ENCODE peak calls at places on chromosomes 4 and X, in five cellular contexts. B, X, V, C and Z are unnamed samples. For H3K9me3, the result is how much of the 10 kb centered on the place peaks cover.

GRCh38 chrX:100512471-100512870 is 72.3 kb upstream of the TNMD start:
- DNase-seq in B (no peak), C (peak), V (no peak), X (peak), Z (no peak)

GRCh38 chr4:173167793-173168395 is 717 bp upstream of the GALNT7 start:
- DNase-seq in V (no peak), C (peak), X (peak), B (peak), Z (peak)

GRCh38 chr4:87540176-87541058 is 11.2 kb upstream of the SPARCL1 start:
- DNase-seq in V (no peak), X (no peak), B (no peak), C (no peak), Z (no peak)

GRCh38 chr4:102815981-102816380 is 11.4 kb downstream of the UBE2D3 start:
- DNase-seq in X (peak), V (no peak), B (no peak), C (peak), Z (no peak)

GRCh38 chr4:83548151-83548905 is 12.4 kb downstream of the GPAT3 start:
- DNase-seq in X (peak), V (peak), B (peak), C (peak), Z (peak)

GRCh38 chr4:153224474-153224873 is 20.2 kb downstream of the TRIM2 start:
- DNase-seq in B (no peak), C (no peak), X (no peak), V (no peak), Z (no peak)

GRCh38 chrX:71106427-71106826 is at the start of gene CXorf65:
- DNase-seq in B (no peak), X (no peak), C (no peak), V (no peak), Z (peak)

GRCh38 chr4:20444599-20445337 is 193.1 kb downstream of the SLIT2 start:
- DNase-seq in B (no peak), C (peak), V (no peak), X (no peak), Z (no peak)

GRCh38 chrX:48569958-48570357 is 4.3 kb upstream of the RBM3 start:
- DNase-seq in V (no peak), C (no peak), X (no peak), B (no peak), Z (no peak)

GRCh38 chr4:1250921-1251772 is 2.2 kb upstream of the CTBP1 start:
- DNase-seq in X (no peak), B (no peak), C (no peak), V (peak), Z (peak)
- H3K9me3 ChIP-seq in X (half or more), B (under half), C (under half), V (under half), Z (under half)

GRCh38 chr4:145481164-145481941 is at the start of gene SMAD1:
- DNase-seq in V (peak), C (peak), B (peak), X (peak), Z (peak)
- H3K9me3 ChIP-seq in V (under half), C (under half), B (under half), X (under half), Z (under half)

GRCh38 chrX:67727576-67727975 is 183.8 kb downstream of the AR start:
- DNase-seq in C (no peak), V (no peak), B (no peak), X (no peak), Z (no peak)
- H3K9me3 ChIP-seq in C (under half), V (under half), B (half or more), X (under half), Z (under half)

DNA sequence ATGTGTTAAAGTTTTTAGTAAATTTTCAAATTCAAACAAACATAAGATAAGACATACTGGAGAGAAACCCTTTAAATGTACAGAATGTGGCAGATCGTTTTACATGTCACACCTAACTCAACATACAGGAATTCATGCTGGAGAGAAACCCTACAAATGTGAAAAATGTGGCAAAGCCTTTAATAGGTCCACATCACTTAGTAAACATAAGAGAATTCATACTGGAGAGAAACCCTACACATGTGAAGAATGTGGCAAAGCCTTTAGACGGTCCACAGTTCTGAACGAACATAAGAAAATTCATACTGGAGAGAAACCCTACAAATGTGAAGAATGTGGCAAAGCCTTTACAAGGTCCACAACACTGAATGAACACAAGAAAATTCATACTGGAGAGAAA is 32.8 kb downstream of the ZNF595 start:
- DNase-seq in X (no peak), C (no peak), B (no peak), V (no peak), Z (no peak)
- H3K9me3 ChIP-seq in X (half or more), C (half or more), B (half or more), V (half or more), Z (under half)

GRCh38 chr4:126871810-126872209 is 760.9 kb upstream of the INTU start:
- DNase-seq in B (no peak), C (no peak), V (no peak), X (no peak), Z (no peak)

GRCh38 chr4:126874533-126874932 is 758.2 kb upstream of the INTU start:
- DNase-seq in C (no peak), B (no peak), X (no peak), V (no peak), Z (peak)

GRCh38 chr4:126869967-126870366 is 762.8 kb upstream of the INTU start:
- DNase-seq in C (no peak), V (no peak), X (no peak), B (no peak), Z (no peak)
- H3K9me3 ChIP-seq in C (under half), V (under half), X (under half), B (under half), Z (under half)

DNA sequence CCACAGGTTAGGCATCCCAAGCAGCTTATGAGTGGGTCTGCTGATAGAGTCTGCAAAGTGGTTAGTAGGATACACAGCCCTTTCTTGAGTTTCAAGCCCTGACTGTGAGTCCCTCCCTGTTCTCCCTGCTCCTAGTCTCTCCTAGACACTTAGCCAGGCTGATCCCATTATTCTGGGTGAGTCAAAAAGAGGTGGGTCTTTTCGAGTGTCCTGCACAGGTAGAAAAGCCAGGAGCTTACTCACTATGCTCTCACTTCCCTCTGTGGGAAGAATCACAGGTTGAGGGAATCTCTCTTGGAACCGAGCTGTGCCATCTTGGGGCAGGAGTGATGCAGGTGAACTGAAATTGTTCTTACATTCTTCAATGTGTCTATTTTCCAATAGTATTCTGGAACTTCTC is 29.7 kb downstream of the SCLT1 start:
- DNase-seq in C (no peak), X (no peak), B (no peak), V (no peak), Z (no peak)
- H3K9me3 ChIP-seq in C (under half), X (under half), B (under half), V (under half), Z (under half)

DNA sequence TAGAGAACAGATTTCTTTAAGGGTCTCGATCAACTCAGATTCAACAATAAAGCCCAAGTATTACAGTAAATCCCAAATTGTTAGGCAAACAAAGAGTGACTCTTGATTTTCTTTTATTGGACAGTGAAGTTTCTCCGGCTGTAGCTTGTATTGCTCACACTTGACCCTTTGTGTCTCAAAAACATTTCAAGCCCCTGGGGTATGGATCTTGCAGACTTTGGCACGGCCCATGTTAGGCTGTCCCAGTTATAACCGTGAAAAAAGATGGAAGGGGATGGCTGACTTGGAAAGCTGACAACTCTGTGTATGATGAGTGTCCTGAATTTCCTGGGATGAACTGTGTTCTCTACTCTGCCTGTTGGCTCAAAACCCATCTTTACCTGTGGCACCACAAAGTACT is 356.1 kb downstream of the SLITRK2 start:
- DNase-seq in X (no peak), B (no peak), V (no peak), C (no peak), Z (no peak)
- H3K9me3 ChIP-seq in X (under half), B (half or more), V (under half), C (under half), Z (under half)